ENCODE peak calls at places on chromosomes 16 and 17, in four cellular contexts. Q is stomach, K is GM23338, X is prostate gland. Z is an unnamed sample.

GRCh38 chr17:6548578-6549330 is 7.6 kb downstream of the PITPNM3 start:
- DNase-seq in Q (peak; percentile 29), K (no peak), X (peak; percentile 39), Z (peak; percentile 93)

GRCh38 chr17:57412520-57413096 is 156.3 kb downstream of the MSI2 start:
- DNase-seq in Q (no peak), K (no peak), X (no peak), Z (no peak)

GRCh38 chr16:4010225-4011158 is 105.8 kb downstream of the ADCY9 start:
- DNase-seq in Q (no peak), K (no peak), X (no peak), Z (no peak)

GRCh38 chr17:61349350-61349749 is 50.3 kb upstream of the TBX2 start:
- DNase-seq in Q (no peak), K (no peak), X (no peak), Z (no peak)

GRCh38 chr16:578870-579405 is 9.2 kb downstream of the PIGQ start:
- DNase-seq in Q (peak; percentile 85), K (peak; percentile 93), X (peak; percentile 74), Z (no peak)

GRCh38 chr17:5759501-5759925 is 175.2 kb upstream of the NLRP1 start:
- DNase-seq in Q (no peak), K (no peak), X (no peak), Z (no peak)

GRCh38 chr17:13508916-13509315 is 92.8 kb downstream of the HS3ST3A1 start:
- DNase-seq in Q (no peak), K (no peak), X (no peak), Z (no peak)

GRCh38 chr17:67993998-67994361 is 2.3 kb downstream of the C17orf58 start:
- DNase-seq in Q (no peak), K (peak; percentile 41), X (no peak), Z (no peak)

GRCh38 chr17:49631496-49631895 is 46.4 kb downstream of the SPOP start:
- DNase-seq in Q (no peak), K (no peak), X (no peak), Z (no peak)

GRCh38 chr17:35460354-35460851 is 11.8 kb upstream of the SLFN13 start:
- DNase-seq in Q (peak; percentile 88), K (peak; percentile 95), X (peak; percentile 39), Z (no peak)

GRCh38 chr16:77898671-77899211 is 110.4 kb downstream of the VAT1L start:
- DNase-seq in Q (no peak), K (no peak), X (no peak), Z (no peak)

GRCh38 chr16:30567160-30567990 is 4.1 kb downstream of the ZNF688 start:
- DNase-seq in Q (no peak), K (no peak), X (no peak), Z (no peak)

GRCh38 chr17:7563115-7563869 is 1.6 kb downstream of the SENP3 start:
- DNase-seq in Q (no peak), K (peak; percentile 29), X (no peak), Z (no peak)

GRCh38 chr16:88349153-88349902 is 33.4 kb upstream of the ZNF469 start:
- DNase-seq in Q (no peak), K (no peak), X (no peak), Z (no peak)

GRCh38 chr17:51085150-51085805 is 35.4 kb downstream of the SPAG9 start:
- DNase-seq in Q (no peak), K (no peak), X (no peak), Z (no peak)

GRCh38 chr17:40283662-40284061 is 4.0 kb upstream of the CDC6 start:
- DNase-seq in Q (no peak), K (no peak), X (no peak), Z (no peak)

GRCh38 chr17:2500446-2500845 is 11.2 kb downstream of the METTL16 start:
- DNase-seq in Q (no peak), K (no peak), X (no peak), Z (no peak)

GRCh38 chr17:246851-247421 is 65.5 kb upstream of the DOC2B start:
- DNase-seq in Q (no peak), K (no peak), X (no peak), Z (no peak)

GRCh38 chr16:14070877-14071575 is at the start of gene MRTFB:
- DNase-seq in Q (peak; percentile 88), K (peak; percentile 86), X (peak; percentile 77), Z (no peak)

GRCh38 chr17:35849469-35850348 is 19.0 kb downstream of the HEATR9 start:
- DNase-seq in Q (peak; percentile 45), K (peak; percentile 89), X (peak; percentile 38), Z (no peak)

GRCh38 chr17:64459284-64459747 is 10.4 kb downstream of the MILR1 start:
- DNase-seq in Q (peak; percentile 27), K (no peak), X (no peak), Z (no peak)

GRCh38 chr16:20904507-20905079 is 4.0 kb downstream of the LYRM1 start:
- DNase-seq in Q (peak; percentile 30), K (no peak), X (peak; percentile 21), Z (no peak)

GRCh38 chr17:70270554-70270953 is 101.2 kb downstream of the KCNJ2 start:
- DNase-seq in Q (no peak), K (no peak), X (no peak), Z (no peak)

GRCh38 chr16:66517586-66518263 is 32.2 kb downstream of the TK2 start:
- DNase-seq in Q (no peak), K (no peak), X (no peak), Z (no peak)

GRCh38 chr17:48149174-48150106 is 41.9 kb downstream of the SNX11 start:
- DNase-seq in Q (no peak), K (peak; percentile 85), X (no peak), Z (no peak)

GRCh38 chr17:45319239-45319703 is 2.5 kb upstream of the MAP3K14 start:
- DNase-seq in Q (no peak), K (no peak), X (peak; percentile 51), Z (no peak)

GRCh38 chr16:86576591-86577313 is 1.6 kb upstream of the FOXL1 start:
- DNase-seq in Q (no peak), K (peak; percentile 57), X (no peak), Z (no peak)

GRCh38 chr17:80356231-80356856 is 58.6 kb upstream of the ENDOV start:
- DNase-seq in Q (no peak), K (no peak), X (no peak), Z (no peak)

GRCh38 chr16:11566398-11566797 is 20.3 kb downstream of the LITAF start:
- DNase-seq in Q (no peak), K (no peak), X (no peak), Z (no peak)

GRCh38 chr17:16361874-16362273 is 8.6 kb upstream of the CENPV start:
- DNase-seq in Q (no peak), K (no peak), X (no peak), Z (no peak)

GRCh38 chr17:80247561-80247960 is 13.1 kb upstream of the RNF213 start:
- DNase-seq in Q (no peak), K (no peak), X (no peak), Z (no peak)

GRCh38 chr17:2940352-2940751 is 123.1 kb downstream of the OR1D5 start:
- DNase-seq in Q (peak; percentile 79), K (peak; percentile 58), X (peak; percentile 26), Z (no peak)

GRCh38 chr17:64092952-64093451 is 36.9 kb downstream of the ERN1 start:
- DNase-seq in Q (no peak), K (no peak), X (no peak), Z (no peak)

GRCh38 chr16:4110680-4111079 is 5.6 kb downstream of the ADCY9 start:
- DNase-seq in Q (peak; percentile 31), K (peak; percentile 28), X (no peak), Z (no peak)

GRCh38 chr17:73787721-73788051 is 143.4 kb upstream of the SDK2 start:
- DNase-seq in Q (peak; percentile 3), K (no peak), X (no peak), Z (no peak)

GRCh38 chr16:8519643-8520042 is 70.7 kb downstream of the TMEM114 start:
- DNase-seq in Q (no peak), K (no peak), X (no peak), Z (no peak)

GRCh38 chr17:80758793-80759673 is 214.4 kb downstream of the RPTOR start:
- DNase-seq in Q (no peak), K (no peak), X (no peak), Z (no peak)

GRCh38 chr17:56912105-56912999 is 1.5 kb downstream of the TRIM25 start:
- DNase-seq in Q (peak; percentile 32), K (no peak), X (no peak), Z (no peak)

GRCh38 chr17:77127735-77128361 is 12.9 kb upstream of the SEC14L1 start:
- DNase-seq in Q (peak; percentile 89), K (no peak), X (peak; percentile 22), Z (no peak)
- TF ChIP-seq POLR2AphosphoS5 in Q (peak; percentile 78), K (no peak), X (peak; percentile 28), Z (peak; percentile 85)

GRCh38 chr17:43818966-43819365 is 14.0 kb downstream of the MPP3 start:
- DNase-seq in Q (no peak), K (no peak), X (no peak), Z (no peak)
- TF ChIP-seq POLR2AphosphoS5 in Q (no peak), K (no peak), X (no peak), Z (no peak)

DNA sequence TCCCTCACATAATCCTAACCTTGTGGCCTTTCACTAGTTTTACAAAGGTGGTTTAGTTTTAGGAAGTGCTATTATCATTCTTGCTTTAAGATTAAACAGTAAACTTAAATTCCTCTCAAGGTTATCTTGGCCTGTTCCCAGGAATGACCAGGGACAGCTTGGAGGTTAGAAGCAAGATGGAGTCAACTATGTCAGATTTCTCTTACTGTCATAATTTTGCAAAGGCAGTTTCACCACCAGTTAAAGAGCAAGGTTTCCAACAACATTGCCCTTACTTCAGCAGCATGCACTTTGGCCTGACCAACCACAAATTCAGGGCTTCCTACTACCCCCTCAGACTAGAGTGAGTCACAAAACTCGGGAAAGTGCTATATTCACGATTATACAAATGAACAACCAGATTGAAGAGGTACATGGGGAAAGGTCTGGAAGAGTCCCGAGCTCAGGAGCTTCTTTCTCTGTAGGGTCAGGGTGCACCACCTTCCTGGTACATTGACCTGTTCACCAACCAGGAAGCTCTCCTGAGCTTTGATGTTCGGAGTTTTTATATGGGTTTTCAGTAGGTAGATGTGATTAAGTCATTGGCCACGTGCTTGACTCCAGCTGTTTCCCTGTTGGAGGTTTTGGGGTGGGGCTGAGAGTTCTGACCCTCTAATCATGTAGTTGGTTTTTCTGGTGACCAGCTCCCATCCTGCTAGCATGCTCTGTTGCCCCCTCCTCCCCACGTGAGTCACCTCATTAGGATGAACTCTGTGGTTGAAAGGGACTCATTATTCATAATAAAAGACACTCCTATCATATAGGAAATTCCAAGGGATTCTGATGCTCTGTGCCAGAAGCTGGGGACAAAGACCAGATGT is 19.4 kb downstream of the RHOT1 start:
- DNase-seq in Q (no peak), K (no peak), X (no peak), Z (peak; percentile 24)
- TF ChIP-seq POLR2AphosphoS5 in Q (no peak), K (no peak), X (no peak), Z (no peak)

GRCh38 chr16:69132424-69133252 is at the start of the genes CHTF8 and UTP4:
- DNase-seq in Q (peak; percentile 87), K (peak; percentile 88), X (peak; percentile 83), Z (peak; percentile 95)

GRCh38 chr16:69133555-69133954 is 1.1 kb downstream of the UTP4 start:
- DNase-seq in Q (no peak), K (no peak), X (no peak), Z (no peak)

GRCh38 chr16:69131749-69132423 is 502 bp downstream of the CHTF8 start:
- DNase-seq in Q (peak; percentile 75), K (peak; percentile 92), X (peak; percentile 63), Z (no peak)

GRCh38 chr16:69130461-69130860 is 1.9 kb downstream of the CHTF8 start:
- DNase-seq in Q (no peak), K (no peak), X (no peak), Z (no peak)

GRCh38 chr16:69131167-69131748 is 1.1 kb downstream of the CHTF8 start:
- DNase-seq in Q (no peak), K (peak; percentile 82), X (no peak), Z (no peak)
- TF ChIP-seq POLR2AphosphoS5 in Q (no peak), K (no peak), X (no peak), Z (no peak)